ENCODE peak calls at places on chromosomes 3 and 15, in five cellular contexts. V is neural crest cell; S is stimulated activated CD8-positive, alpha-beta memory T cell treated with anti-CD3 and anti-CD28 coated beads, Interleukin-4, amount 100 ng/mL, for 1 hour; L is HT1080; P is putamen. O is an unnamed sample.

GRCh38 chr3:142787719-142788118 is 63.9 kb downstream of the TRPC1 start:
- DNase-seq in L (no peak), V (no peak), P (no peak), S (no peak), O (no peak)

GRCh38 chr3:13427662-13428603 is 7.8 kb upstream of the NUP210 start:
- DNase-seq in P (no peak), L (no peak), V (no peak), S (no peak), O (no peak)

GRCh38 chr3:353191-353739 is 156.7 kb downstream of the CHL1 start:
- DNase-seq in V (no peak), P (no peak), S (no peak), L (no peak), O (no peak)

GRCh38 chr3:112647122-112647521 is 6.2 kb upstream of the CCDC80 start:
- DNase-seq in S (no peak), L (peak), V (no peak), P (no peak), O (peak)

GRCh38 chr15:67066041-67067021 is 929 bp downstream of the SMAD3 start:
- DNase-seq in P (peak), V (peak), S (no peak), L (no peak), O (no peak)

GRCh38 chr15:68558318-68559305 is 20.2 kb upstream of the CORO2B start:
- DNase-seq in S (no peak), V (no peak), P (no peak), L (peak), O (no peak)

GRCh38 chr15:64749167-64749566 is 26.2 kb downstream of the RBPMS2 start:
- DNase-seq in L (peak), S (no peak), P (no peak), V (no peak), O (no peak)

GRCh38 chr15:74489518-74490338 is 28.8 kb upstream of the UBL7 start:
- DNase-seq in L (peak), P (peak), S (peak), V (peak), O (peak)

GRCh38 chr3:147218976-147219375 is 187.4 kb downstream of the ZIC4 start:
- DNase-seq in V (no peak), L (no peak), S (no peak), P (no peak), O (no peak)

GRCh38 chr15:100713163-100713867 is 110.9 kb downstream of the ASB7 start:
- DNase-seq in P (no peak), S (no peak), L (peak), V (no peak), O (no peak)

GRCh38 chr3:190197346-190197763 is 76.7 kb upstream of the P3H2 start:
- DNase-seq in L (no peak), P (no peak), S (no peak), V (no peak), O (no peak)

GRCh38 chr3:45659661-45660566 is 29.3 kb upstream of the SACM1L start:
- DNase-seq in V (peak), S (no peak), P (peak), L (peak), O (peak)

GRCh38 chr3:111749171-111750170 is 109.6 kb upstream of the PHLDB2 start:
- DNase-seq in L (no peak), V (no peak), S (no peak), P (no peak), O (no peak)

GRCh38 chr3:73683706-73684105 is 59.0 kb upstream of the PDZRN3 start:
- DNase-seq in V (no peak), S (no peak), L (peak), P (no peak), O (no peak)

GRCh38 chr3:28575100-28575747 is 226.6 kb upstream of the AZI2 start:
- DNase-seq in S (no peak), V (peak), L (no peak), P (peak), O (no peak)

GRCh38 chr15:42042602-42043400 is 22.0 kb upstream of the PLA2G4E start:
- DNase-seq in P (peak), V (no peak), S (no peak), L (no peak), O (no peak)

GRCh38 chr3:69784854-69785523 is 45.7 kb downstream of the MITF start:
- DNase-seq in L (peak), P (peak), V (no peak), S (no peak), O (no peak)

GRCh38 chr3:138186803-138187295 is 252 bp upstream of the ARMC8 start:
- DNase-seq in S (peak), P (peak), L (peak), V (peak), O (peak)

GRCh38 chr3:146189519-146190173 is 28.7 kb upstream of the PLOD2 start:
- DNase-seq in L (peak), P (peak), S (no peak), V (peak), O (peak)

GRCh38 chr15:69031013-69032001 is 16.8 kb downstream of the NOX5 start:
- DNase-seq in V (peak), P (no peak), L (no peak), S (peak), O (peak)

GRCh38 chr3:80391573-80391972 is 623.8 kb upstream of the ROBO1 start:
- DNase-seq in P (no peak), S (no peak), L (no peak), V (no peak), O (no peak)

GRCh38 chr15:28019594-28020320 is 79.4 kb downstream of the OCA2 start:
- DNase-seq in S (no peak), P (no peak), L (no peak), V (no peak), O (no peak)

GRCh38 chr15:67812232-67812631 is 13.1 kb upstream of the SKOR1 start:
- DNase-seq in P (no peak), S (no peak), L (no peak), V (no peak), O (no peak)

GRCh38 chr3:179071161-179071568 is 444 bp downstream of the ZMAT3 start:
- DNase-seq in L (peak), P (no peak), V (no peak), S (peak), O (no peak)

GRCh38 chr3:187628169-187628568 is 42.0 kb downstream of the SST start:
- DNase-seq in S (no peak), V (no peak), L (no peak), P (no peak), O (no peak)

GRCh38 chr3:29642393-29643033 is 361.6 kb downstream of the RBMS3 start:
- DNase-seq in S (no peak), V (no peak), P (peak), L (peak), O (no peak)

GRCh38 chr15:61871926-61872522 is 188.2 kb downstream of the VPS13C start:
- DNase-seq in V (no peak), S (no peak), L (peak), P (no peak), O (peak)

GRCh38 chr3:146543461-146544012 is 870 bp downstream of the PLSCR1 start:
- DNase-seq in L (peak), P (no peak), V (no peak), S (no peak), O (no peak)

GRCh38 chr3:120324185-120324584 is 25.0 kb downstream of the LRRC58 start:
- DNase-seq in V (no peak), L (no peak), P (no peak), S (no peak), O (no peak)

GRCh38 chr3:57856675-57857074 is 100.6 kb downstream of the SLMAP start:
- DNase-seq in V (no peak), L (no peak), S (no peak), P (no peak), O (peak)

GRCh38 chr15:31472636-31473383 is 146.2 kb downstream of the KLF13 start:
- DNase-seq in P (no peak), S (no peak), V (no peak), L (peak), O (no peak)

GRCh38 chr3:21705769-21706168 is 45.2 kb downstream of the ZNF385D start:
- DNase-seq in L (peak), P (no peak), S (no peak), V (no peak), O (no peak)

GRCh38 chr3:25372167-25372566 is 55.9 kb upstream of the RARB start:
- DNase-seq in V (no peak), L (no peak), S (no peak), P (no peak), O (no peak)

GRCh38 chr15:69760263-69760855 is 307.7 kb downstream of the RPLP1 start:
- DNase-seq in S (no peak), V (no peak), L (no peak), P (no peak), O (no peak)

GRCh38 chr3:124972457-124972856 is 37.9 kb upstream of the MUC13 start:
- DNase-seq in P (no peak), L (no peak), V (no peak), S (no peak), O (no peak)

GRCh38 chr3:49654955-49655556 is 19.1 kb upstream of the APEH start:
- DNase-seq in V (no peak), P (no peak), S (no peak), L (no peak), O (no peak)

GRCh38 chr3:11367116-11367781 is 95.1 kb downstream of the ATG7 start:
- DNase-seq in V (peak), L (peak), S (no peak), P (no peak), O (no peak)